ENCODE peak calls at places on chromosomes 7 and 10, in six cellular contexts. One of them, this sample, is unnamed.

GRCh38 chr10:102835007-102835482 is 2.2 kb downstream of the CYP17A1 start:
- DNase-seq in PC-3: peak; percentile 83
- DNase-seq in heart left ventricle: peak; percentile 74
- DNase-seq in HFF-Myc: peak; percentile 56
- DNase-seq in astrocyte of the spinal cord: peak; percentile 63
- DNase-seq in neural progenitor cell: peak; percentile 91
- DNase-seq in this sample: peak; percentile 51

GRCh38 chr10:63670291-63670898 is 149.2 kb downstream of the REEP3 start:
- DNase-seq in PC-3: no peak
- DNase-seq in neural progenitor cell: no peak
- DNase-seq in heart left ventricle: no peak
- DNase-seq in astrocyte of the spinal cord: no peak
- DNase-seq in HFF-Myc: no peak
- DNase-seq in this sample: no peak

GRCh38 chr10:707456-707855 is 18.0 kb upstream of the DIP2C start:
- DNase-seq in astrocyte of the spinal cord: no peak
- DNase-seq in HFF-Myc: no peak
- DNase-seq in neural progenitor cell: no peak
- DNase-seq in PC-3: no peak
- DNase-seq in heart left ventricle: no peak
- DNase-seq in this sample: no peak

GRCh38 chr7:116802144-116802747 is 60.1 kb upstream of the CAPZA2 start:
- DNase-seq in HFF-Myc: no peak
- DNase-seq in heart left ventricle: no peak
- DNase-seq in astrocyte of the spinal cord: peak; percentile 47
- DNase-seq in neural progenitor cell: peak; percentile 67
- DNase-seq in PC-3: no peak
- DNase-seq in this sample: no peak

GRCh38 chr10:103660364-103661197 is 167.1 kb downstream of the NEURL1 start:
- DNase-seq in astrocyte of the spinal cord: peak; percentile 71
- DNase-seq in heart left ventricle: peak; percentile 51
- DNase-seq in HFF-Myc: no peak
- DNase-seq in PC-3: no peak
- DNase-seq in neural progenitor cell: no peak
- DNase-seq in this sample: no peak

GRCh38 chr7:87934699-87935372 is 785 bp downstream of the ADAM22 start:
- DNase-seq in astrocyte of the spinal cord: peak; percentile 9
- DNase-seq in PC-3: no peak
- DNase-seq in heart left ventricle: no peak
- DNase-seq in HFF-Myc: no peak
- DNase-seq in neural progenitor cell: peak; percentile 52
- DNase-seq in this sample: no peak

GRCh38 chr10:9508616-9509015 is 1454.1 kb downstream of the GATA3 start:
- DNase-seq in HFF-Myc: no peak
- DNase-seq in PC-3: no peak
- DNase-seq in astrocyte of the spinal cord: no peak
- DNase-seq in heart left ventricle: no peak
- DNase-seq in neural progenitor cell: no peak
- DNase-seq in this sample: no peak

GRCh38 chr10:78779339-78779955 is 289.3 kb upstream of the ZMIZ1 start:
- DNase-seq in neural progenitor cell: no peak
- DNase-seq in PC-3: peak; percentile 96
- DNase-seq in heart left ventricle: no peak
- DNase-seq in HFF-Myc: no peak
- DNase-seq in astrocyte of the spinal cord: no peak
- DNase-seq in this sample: no peak

GRCh38 chr7:24793982-24794648 is 36.9 kb upstream of the GSDME start:
- DNase-seq in neural progenitor cell: no peak
- DNase-seq in astrocyte of the spinal cord: no peak
- DNase-seq in HFF-Myc: no peak
- DNase-seq in heart left ventricle: no peak
- DNase-seq in PC-3: no peak
- DNase-seq in this sample: no peak

GRCh38 chr10:35005868-35006267 is 84.3 kb downstream of the CUL2 start:
- DNase-seq in astrocyte of the spinal cord: peak; percentile 84
- DNase-seq in PC-3: peak; percentile 100
- DNase-seq in neural progenitor cell: no peak
- DNase-seq in heart left ventricle: no peak
- DNase-seq in HFF-Myc: peak; percentile 87
- DNase-seq in this sample: peak; percentile 54

GRCh38 chr10:6721480-6721879 is 141.4 kb upstream of the PRKCQ start:
- DNase-seq in heart left ventricle: peak; percentile 52
- DNase-seq in HFF-Myc: peak; percentile 99
- DNase-seq in astrocyte of the spinal cord: peak; percentile 92
- DNase-seq in PC-3: peak; percentile 54
- DNase-seq in neural progenitor cell: no peak
- DNase-seq in this sample: peak; percentile 92

GRCh38 chr10:72220637-72221036 is 4.6 kb upstream of the ASCC1 start:
- DNase-seq in astrocyte of the spinal cord: no peak
- DNase-seq in PC-3: no peak
- DNase-seq in neural progenitor cell: no peak
- DNase-seq in HFF-Myc: no peak
- DNase-seq in heart left ventricle: no peak
- DNase-seq in this sample: no peak

GRCh38 chr10:3783313-3783689 is 1.7 kb downstream of the KLF6 start:
- DNase-seq in heart left ventricle: peak; percentile 65
- DNase-seq in neural progenitor cell: peak; percentile 73
- DNase-seq in PC-3: peak; percentile 42
- DNase-seq in astrocyte of the spinal cord: no peak
- DNase-seq in HFF-Myc: no peak
- DNase-seq in this sample: peak; percentile 79

GRCh38 chr10:75464478-75465090 is 33.2 kb downstream of the LRMDA start:
- DNase-seq in heart left ventricle: no peak
- DNase-seq in astrocyte of the spinal cord: no peak
- DNase-seq in neural progenitor cell: no peak
- DNase-seq in HFF-Myc: no peak
- DNase-seq in PC-3: no peak
- DNase-seq in this sample: no peak

GRCh38 chr7:197413-198335 is 5.3 kb downstream of the FAM20C start:
- DNase-seq in PC-3: no peak
- DNase-seq in HFF-Myc: no peak
- DNase-seq in neural progenitor cell: no peak
- DNase-seq in heart left ventricle: no peak
- DNase-seq in astrocyte of the spinal cord: no peak
- DNase-seq in this sample: no peak

GRCh38 chr10:133185916-133186315 is 25.9 kb downstream of the KNDC1 start:
- DNase-seq in HFF-Myc: no peak
- DNase-seq in astrocyte of the spinal cord: no peak
- DNase-seq in PC-3: no peak
- DNase-seq in neural progenitor cell: no peak
- DNase-seq in heart left ventricle: no peak
- DNase-seq in this sample: no peak

GRCh38 chr10:42594246-42594650 is 44.1 kb downstream of the ZNF33B start:
- DNase-seq in HFF-Myc: no peak
- DNase-seq in heart left ventricle: no peak
- DNase-seq in astrocyte of the spinal cord: no peak
- DNase-seq in PC-3: no peak
- DNase-seq in neural progenitor cell: no peak
- DNase-seq in this sample: no peak

GRCh38 chr10:32961892-32962369 is 3.9 kb upstream of the ITGB1 start:
- DNase-seq in heart left ventricle: no peak
- DNase-seq in astrocyte of the spinal cord: peak; percentile 90
- DNase-seq in PC-3: peak; percentile 95
- DNase-seq in HFF-Myc: no peak
- DNase-seq in neural progenitor cell: no peak
- DNase-seq in this sample: no peak

DNA sequence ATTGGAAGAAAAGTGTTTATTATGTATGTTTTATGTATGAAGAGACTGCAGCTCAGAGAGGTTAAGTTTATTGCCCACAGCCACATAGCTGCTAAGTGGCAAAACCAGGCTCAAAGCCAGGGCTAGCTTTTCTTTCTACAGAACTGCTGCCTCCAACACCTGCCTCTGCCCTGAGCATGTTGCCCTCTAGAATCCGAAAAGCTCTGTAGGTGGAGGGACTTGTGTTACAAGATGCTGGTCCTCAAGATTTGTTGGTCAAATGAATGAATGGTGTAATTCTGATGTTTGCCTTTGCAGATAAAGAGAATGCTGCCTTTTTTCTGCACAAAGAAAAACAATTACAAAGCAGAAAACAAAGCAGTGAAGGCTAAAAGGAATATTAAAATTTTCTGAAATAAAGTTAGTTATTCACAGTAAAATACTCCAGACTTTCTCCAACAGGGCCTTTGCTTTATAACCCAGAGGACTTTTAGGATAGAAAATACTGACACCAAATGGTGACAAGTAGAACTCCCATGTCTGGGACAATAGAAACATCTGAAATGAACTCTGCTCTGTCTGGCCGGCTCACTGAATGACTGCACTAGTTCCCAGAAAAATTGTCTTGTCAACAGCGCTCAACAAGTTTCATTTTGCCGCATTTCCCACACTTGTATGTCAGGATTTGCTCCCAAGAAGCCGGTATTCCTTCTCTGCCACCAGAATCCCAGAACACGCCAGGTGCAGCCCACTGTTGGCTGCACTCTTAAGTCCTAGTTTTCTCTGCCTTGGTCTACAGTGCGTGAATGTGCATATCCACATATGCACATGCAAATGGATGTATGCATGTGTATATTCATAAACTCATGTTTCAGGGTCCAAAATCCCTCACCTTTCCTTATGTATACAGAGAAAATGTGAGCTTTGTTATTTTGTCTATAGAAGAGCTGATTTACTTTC is 11.0 kb upstream of the DNTT start:
- DNase-seq in PC-3: peak; percentile 54
- DNase-seq in astrocyte of the spinal cord: peak; percentile 38
- DNase-seq in neural progenitor cell: peak; percentile 61
- DNase-seq in HFF-Myc: peak; percentile 11
- DNase-seq in heart left ventricle: no peak
- DNase-seq in this sample: peak; percentile 7
- TF ChIP-seq CTCF in PC-3: peak; percentile 63
- TF ChIP-seq CTCF in astrocyte of the spinal cord: peak; percentile 44
- TF ChIP-seq CTCF in neural progenitor cell: peak; percentile 74
- TF ChIP-seq CTCF in HFF-Myc: no peak
- TF ChIP-seq CTCF in heart left ventricle: peak; percentile 56
- TF ChIP-seq CTCF in this sample: peak; percentile 39

GRCh38 chr7:45891462-45892402 is 3.4 kb downstream of the IGFBP1 start:
- DNase-seq in astrocyte of the spinal cord: no peak
- DNase-seq in PC-3: no peak
- DNase-seq in HFF-Myc: no peak
- DNase-seq in neural progenitor cell: no peak
- DNase-seq in heart left ventricle: no peak
- DNase-seq in this sample: no peak
- TF ChIP-seq CTCF in astrocyte of the spinal cord: no peak
- TF ChIP-seq CTCF in PC-3: no peak
- TF ChIP-seq CTCF in HFF-Myc: no peak
- TF ChIP-seq CTCF in neural progenitor cell: no peak
- TF ChIP-seq CTCF in heart left ventricle: no peak
- TF ChIP-seq CTCF in this sample: no peak

DNA sequence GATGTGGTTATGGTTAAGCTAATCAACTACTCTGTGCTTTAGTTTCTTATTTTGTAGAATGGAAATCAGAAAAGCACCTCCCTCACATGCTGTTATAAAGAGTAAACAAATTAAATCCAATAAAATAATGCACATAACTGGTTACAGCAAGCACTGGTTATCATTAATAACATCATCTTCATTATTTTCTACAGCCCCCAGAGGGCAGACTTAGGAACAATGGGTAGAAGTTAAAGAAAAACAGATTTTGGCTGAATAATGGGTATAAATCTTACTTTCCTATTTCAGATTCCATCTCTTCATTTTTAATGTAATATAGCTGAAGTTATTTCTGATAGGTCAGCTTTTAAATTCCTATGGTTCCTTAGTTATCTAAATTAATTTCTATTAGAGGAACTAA is 126.5 kb downstream of the DOCK4 start:
- DNase-seq in HFF-Myc: no peak
- DNase-seq in neural progenitor cell: no peak
- DNase-seq in astrocyte of the spinal cord: no peak
- DNase-seq in heart left ventricle: no peak
- DNase-seq in PC-3: peak; percentile 27
- DNase-seq in this sample: no peak
- TF ChIP-seq CTCF in HFF-Myc: no peak
- TF ChIP-seq CTCF in neural progenitor cell: no peak
- TF ChIP-seq CTCF in astrocyte of the spinal cord: no peak
- TF ChIP-seq CTCF in heart left ventricle: no peak
- TF ChIP-seq CTCF in PC-3: peak; percentile 45
- TF ChIP-seq CTCF in this sample: no peak

GRCh38 chr7:130207033-130207432 is 627 bp upstream of the SSMEM1 start:
- DNase-seq in PC-3: no peak
- DNase-seq in astrocyte of the spinal cord: no peak
- DNase-seq in HFF-Myc: no peak
- DNase-seq in heart left ventricle: no peak
- DNase-seq in neural progenitor cell: no peak
- DNase-seq in this sample: no peak
- TF ChIP-seq CTCF in PC-3: peak; percentile 23
- TF ChIP-seq CTCF in astrocyte of the spinal cord: no peak
- TF ChIP-seq CTCF in HFF-Myc: no peak
- TF ChIP-seq CTCF in heart left ventricle: no peak
- TF ChIP-seq CTCF in neural progenitor cell: no peak
- TF ChIP-seq CTCF in this sample: no peak

DNA sequence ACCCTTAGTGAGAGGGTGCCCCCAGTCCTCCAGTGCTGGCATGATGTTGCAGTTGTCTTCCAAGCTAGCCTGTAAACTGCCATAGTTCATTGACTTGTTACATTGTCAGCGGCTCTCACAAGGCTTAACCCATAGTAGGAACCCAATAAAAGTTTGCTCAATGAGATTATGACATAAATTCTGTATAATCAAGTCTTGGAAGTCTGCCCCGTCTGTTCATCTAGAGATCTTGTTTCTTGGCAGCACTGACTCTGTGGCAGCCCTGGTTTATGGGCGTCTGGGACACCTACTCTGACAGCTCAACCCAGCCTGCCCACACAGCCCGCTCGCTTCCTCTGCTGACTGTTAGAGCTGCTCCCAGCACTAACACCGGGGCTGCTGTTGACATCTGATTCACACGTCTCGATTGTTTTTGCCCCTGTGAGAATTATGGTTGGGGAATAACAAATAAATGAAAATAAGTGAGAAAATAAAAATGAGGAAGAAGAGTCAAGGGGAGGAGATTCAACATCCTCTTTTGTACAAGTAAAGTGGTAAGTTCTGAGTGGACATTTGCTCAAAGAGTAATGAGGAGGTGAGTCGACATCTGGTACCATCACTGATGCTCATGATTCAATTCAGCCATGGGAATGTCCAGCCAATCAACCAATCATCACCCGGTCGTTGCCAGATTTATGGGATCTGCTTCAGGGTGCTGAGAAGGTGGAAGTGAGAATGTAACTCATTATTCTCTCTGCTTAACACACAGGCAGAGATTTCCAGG is 160.8 kb downstream of the SPAG6 start:
- DNase-seq in heart left ventricle: no peak
- DNase-seq in neural progenitor cell: no peak
- DNase-seq in PC-3: peak; percentile 30
- DNase-seq in astrocyte of the spinal cord: no peak
- DNase-seq in HFF-Myc: peak; percentile 11
- DNase-seq in this sample: no peak
- TF ChIP-seq CTCF in heart left ventricle: no peak
- TF ChIP-seq CTCF in neural progenitor cell: no peak
- TF ChIP-seq CTCF in PC-3: no peak
- TF ChIP-seq CTCF in astrocyte of the spinal cord: no peak
- TF ChIP-seq CTCF in HFF-Myc: no peak
- TF ChIP-seq CTCF in this sample: no peak

This sample was measured in AG09319.